ENCODE peak calls at places on chromosomes 6 and 20, in five cellular contexts. W is A673, A is mammary epithelial cell, I is pancreas, V is NB4. U is an unnamed sample.

GRCh38 chr6:35600659-35601125 is 88.0 kb upstream of the TULP1 start:
- DNase-seq in W (no peak), A (no peak), I (no peak), V (peak; percentile 28), U (no peak)

GRCh38 chr6:169959129-169960002 is 207.9 kb downstream of the ERMARD start:
- DNase-seq in W (no peak), A (no peak), I (no peak), V (peak; percentile 92), U (no peak)

GRCh38 chr20:35329435-35330139 is 37.4 kb upstream of the FAM83C start:
- DNase-seq in W (peak; percentile 61), A (peak; percentile 31), I (no peak), V (peak; percentile 71), U (no peak)

GRCh38 chr20:17225891-17226409 is 890 bp upstream of the PCSK2 start:
- DNase-seq in W (peak; percentile 65), A (no peak), I (peak; percentile 38), V (no peak), U (no peak)

GRCh38 chr20:59999502-59999901 is 41.3 kb downstream of the CDH26 start:
- DNase-seq in W (no peak), A (no peak), I (no peak), V (no peak), U (no peak)

GRCh38 chr6:85261250-85261649 is 188.6 kb upstream of the NT5E start:
- DNase-seq in W (no peak), A (no peak), I (no peak), V (no peak), U (no peak)

GRCh38 chr20:36093025-36093803 is 61.3 kb upstream of the EPB41L1 start:
- DNase-seq in W (peak; percentile 45), A (peak; percentile 44), I (peak; percentile 76), V (peak; percentile 48), U (no peak)

GRCh38 chr6:127225497-127225896 is 41.2 kb upstream of the RNF146 start:
- DNase-seq in W (no peak), A (peak; percentile 32), I (no peak), V (no peak), U (no peak)

GRCh38 chr20:37376791-37377190 is 30.9 kb downstream of the SRC start:
- DNase-seq in W (no peak), A (no peak), I (no peak), V (no peak), U (no peak)

GRCh38 chr6:116557863-116558262 is 4.3 kb downstream of the CALHM4 start:
- DNase-seq in W (peak; percentile 90), A (peak; percentile 94), I (no peak), V (no peak), U (peak; percentile 94)

GRCh38 chr20:47336013-47336754 is 20.3 kb downstream of the ZMYND8 start:
- DNase-seq in W (no peak), A (peak; percentile 83), I (no peak), V (no peak), U (peak; percentile 88)

GRCh38 chr20:48835390-48835789 is 7.6 kb upstream of the PREX1 start:
- DNase-seq in W (no peak), A (no peak), I (no peak), V (no peak), U (no peak)

GRCh38 chr6:87213364-87213763 is 58.0 kb downstream of the ZNF292 start:
- DNase-seq in W (no peak), A (peak; percentile 63), I (peak; percentile 31), V (no peak), U (no peak)

GRCh38 chr20:53413188-53413631 is 180.4 kb downstream of the ZNF217 start:
- DNase-seq in W (no peak), A (no peak), I (peak; percentile 33), V (no peak), U (no peak)

GRCh38 chr6:45643136-45643535 is 265.4 kb upstream of the SUPT3H start:
- DNase-seq in W (no peak), A (no peak), I (no peak), V (no peak), U (no peak)

GRCh38 chr6:50270427-50270826 is 220.7 kb upstream of the DEFB112 start:
- DNase-seq in W (no peak), A (no peak), I (no peak), V (no peak), U (no peak)

GRCh38 chr6:15553031-15553430 is 109.8 kb downstream of the DTNBP1 start:
- DNase-seq in W (no peak), A (no peak), I (no peak), V (no peak), U (no peak)

GRCh38 chr6:170163405-170164170 is 127.3 kb downstream of the DLL1 start:
- DNase-seq in W (no peak), A (no peak), I (no peak), V (no peak), U (no peak)

GRCh38 chr6:133756046-133756445 is 132.9 kb upstream of the TCF21 start:
- DNase-seq in W (peak; percentile 14), A (no peak), I (no peak), V (no peak), U (peak; percentile 62)

GRCh38 chr6:15399651-15400470 is 154.0 kb downstream of the JARID2 start:
- DNase-seq in W (peak; percentile 60), A (no peak), I (peak; percentile 68), V (peak; percentile 51), U (peak; percentile 88)

GRCh38 chr6:167682125-167682524 is 144.6 kb upstream of the AFDN start:
- DNase-seq in W (no peak), A (no peak), I (no peak), V (no peak), U (no peak)

GRCh38 chr20:60851826-60852704 is 400.0 kb upstream of the CDH4 start:
- DNase-seq in W (peak; percentile 19), A (no peak), I (no peak), V (peak; percentile 31), U (no peak)

GRCh38 chr20:58112017-58112781 is 116.3 kb downstream of the ANKRD60 start:
- DNase-seq in W (peak; percentile 61), A (peak; percentile 96), I (no peak), V (peak; percentile 40), U (peak; percentile 47)

DNA sequence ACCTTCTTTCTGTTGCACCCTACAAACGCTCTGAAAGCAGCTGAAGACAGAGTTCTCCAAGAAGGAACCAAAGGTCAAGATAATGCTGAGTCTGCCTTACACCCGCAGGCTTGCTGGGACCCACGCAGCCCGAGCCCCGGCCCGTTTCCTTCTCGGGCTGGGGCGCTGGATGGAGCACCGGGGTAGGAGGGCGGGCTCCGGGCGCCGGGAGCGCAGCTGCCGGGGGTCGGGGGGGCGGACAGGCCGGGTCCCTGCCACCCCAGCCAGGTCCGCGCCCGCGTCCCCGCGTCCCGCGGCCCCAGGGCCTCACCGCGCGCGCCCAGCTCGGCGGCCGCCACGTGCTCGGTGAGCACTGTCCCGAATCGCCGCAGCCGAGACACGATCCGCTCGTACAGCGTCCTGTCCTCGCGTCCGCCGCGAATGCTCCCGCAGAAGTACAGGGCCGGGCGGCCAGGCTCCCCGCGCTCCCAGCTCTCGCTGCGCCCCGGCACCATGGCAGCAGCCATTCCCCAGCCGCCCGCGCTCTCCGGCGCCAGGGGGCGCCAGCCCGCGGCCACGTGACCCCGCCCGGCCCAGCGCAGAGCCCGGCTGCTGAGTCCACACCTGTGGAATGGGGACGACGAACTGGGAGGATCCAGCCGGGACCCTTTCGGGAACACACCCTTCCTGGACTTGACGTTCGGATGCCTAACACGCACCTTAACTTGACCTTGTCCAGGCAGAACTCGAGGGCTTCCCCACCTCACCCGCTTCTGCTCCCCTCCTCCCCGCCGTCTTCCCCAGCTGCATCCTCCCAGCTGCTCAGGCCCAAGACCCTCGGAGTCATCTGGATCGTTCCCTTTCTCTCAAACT is at the start of gene DNPH1:
- DNase-seq in W (peak; percentile 79), A (peak; percentile 61), I (peak; percentile 86), V (peak; percentile 82), U (peak; percentile 46)
- TF ChIP-seq CTCF in W (peak; percentile 64), A (peak; percentile 51), I (peak; percentile 94), V (peak; percentile 62), U (peak; percentile 64)

GRCh38 chr20:9068896-9069663 is at the start of gene PLCB4:
- DNase-seq in W (peak; percentile 56), A (peak; percentile 35), I (peak; percentile 22), V (no peak), U (peak; percentile 36)

GRCh38 chr20:9070304-9070703 is 1.4 kb downstream of the PLCB4 start:
- DNase-seq in W (no peak), A (no peak), I (no peak), V (no peak), U (no peak)

GRCh38 chr20:9075264-9076095 is 6.6 kb downstream of the PLCB4 start:
- DNase-seq in W (no peak), A (no peak), I (no peak), V (no peak), U (no peak)

GRCh38 chr20:9072741-9073310 is 3.9 kb downstream of the PLCB4 start:
- DNase-seq in W (no peak), A (no peak), I (no peak), V (no peak), U (no peak)

DNA sequence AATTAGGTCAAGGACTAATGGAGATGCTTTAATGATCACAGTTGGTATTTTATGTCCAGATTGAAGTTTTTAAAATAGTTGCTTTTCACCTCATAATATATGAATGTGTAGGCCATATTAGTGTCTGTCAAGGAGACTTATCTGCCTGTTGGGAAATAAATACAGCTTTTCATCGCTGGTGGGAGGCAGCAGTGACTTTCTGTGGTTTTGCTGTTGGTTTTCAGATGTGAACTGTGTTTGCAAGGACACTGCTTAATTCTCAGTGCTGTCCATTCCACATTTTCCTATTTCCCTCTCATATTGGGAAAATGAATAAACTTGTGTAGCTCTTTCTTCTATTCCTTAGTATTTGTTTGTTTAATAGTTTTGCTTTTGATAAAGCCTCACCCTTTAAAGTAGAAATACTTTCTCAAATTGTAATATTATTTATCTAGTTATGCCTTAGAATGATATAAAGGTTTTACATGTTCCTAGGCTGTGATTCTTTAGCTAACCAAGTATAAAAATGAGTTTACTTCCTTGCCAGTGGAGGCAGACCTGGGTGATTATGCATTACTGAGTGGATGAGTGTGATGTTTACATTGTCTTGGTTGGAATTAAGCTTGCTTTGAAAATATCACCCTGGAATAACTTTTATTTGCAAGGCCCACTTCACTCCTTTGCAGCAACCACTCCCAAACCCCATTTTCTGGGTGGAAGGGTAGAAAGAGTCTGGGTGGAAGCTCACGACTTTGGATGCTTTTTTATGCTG is 3.3 kb downstream of the PLCB4 start:
- DNase-seq in W (no peak), A (no peak), I (no peak), V (no peak), U (no peak)
- H3K4me3 ChIP-seq in W (no peak overlapping the region), A (no peak overlapping the region), I (no peak overlapping the region), V (no peak overlapping the region), U (no peak overlapping the region)

GRCh38 chr6:55290736-55291135 is 36.5 kb upstream of the GFRAL start:
- DNase-seq in W (no peak), A (peak; percentile 9), I (no peak), V (no peak), U (no peak)

GRCh38 chr6:55293116-55293515 is 34.2 kb upstream of the GFRAL start:
- DNase-seq in W (peak; percentile 34), A (no peak), I (no peak), V (peak; percentile 34), U (peak; percentile 5)
- TF ChIP-seq CTCF in W (peak; percentile 61), A (peak; percentile 36), I (no peak), V (peak; percentile 51), U (peak; percentile 25)

DNA sequence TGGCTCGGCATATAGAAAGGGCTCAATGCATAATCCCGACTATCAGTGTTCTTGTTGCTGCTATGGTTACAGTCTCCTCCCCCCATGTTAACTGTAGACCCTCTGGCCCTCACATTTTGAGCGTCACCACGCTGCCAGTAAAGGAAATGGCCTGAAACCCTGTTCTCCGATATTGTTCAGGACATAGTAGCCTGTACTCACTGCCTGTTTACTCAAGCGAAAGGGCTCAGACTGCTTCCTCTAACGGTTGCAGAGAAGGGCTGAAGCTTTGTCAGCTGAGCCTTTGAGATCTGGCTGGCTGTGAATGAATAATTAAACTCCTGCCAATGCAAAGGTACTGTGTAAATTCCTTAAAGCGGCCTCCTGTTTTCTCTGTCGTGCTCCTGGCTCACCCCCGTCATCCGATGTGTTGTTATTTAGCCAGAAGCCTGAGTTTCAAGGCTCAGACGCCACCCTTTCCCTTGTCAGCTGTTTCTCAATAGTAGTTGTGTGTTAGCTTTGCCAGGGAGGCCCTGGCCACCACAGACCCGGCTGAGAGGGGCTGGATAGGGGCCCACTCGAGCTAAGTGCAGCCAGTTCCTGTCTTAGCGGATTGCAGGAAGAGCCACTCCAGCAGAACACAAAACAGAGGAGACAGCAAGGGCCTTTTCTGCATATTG is 31.2 kb upstream of the RALGAPA2 start:
- DNase-seq in W (peak; percentile 97), A (no peak), I (no peak), V (peak; percentile 93), U (peak; percentile 14)
- H3K4me3 ChIP-seq in W (peak overlapping the region; percentile 6), A (no peak overlapping the region), I (no peak overlapping the region), V (peak overlapping the region; percentile 59), U (no peak overlapping the region)